ENCODE peak calls at places on chromosomes 16 and 17, in eight cellular contexts. D, Y, F, K, I, H, C and Q are unnamed samples.

GRCh38 chr16:88759245-88759975 is 25.6 kb downstream of the PIEZO1 start:
- ATAC-seq in D (peak), Y (peak), F (no peak), K (no peak), I (peak), H (peak), C (peak), Q (peak)

GRCh38 chr17:83006515-83007455 is 72.6 kb upstream of the METRNL start:
- ATAC-seq in D (peak), Y (no peak), F (no peak), K (no peak), I (no peak), H (no peak), C (no peak), Q (peak)

GRCh38 chr16:27324851-27325301 is 11.1 kb downstream of the IL4R start:
- ATAC-seq in D (no peak), Y (no peak), F (no peak), K (no peak), I (peak), H (no peak), C (peak), Q (peak)

GRCh38 chr16:84563776-84564420 is 54.0 kb downstream of the COTL1 start:
- ATAC-seq in D (peak), Y (no peak), F (no peak), K (no peak), I (no peak), H (no peak), C (no peak), Q (no peak)

GRCh38 chr16:57688987-57689771 is 5.4 kb upstream of the DRC7 start:
- ATAC-seq in D (no peak), Y (peak), F (no peak), K (no peak), I (peak), H (no peak), C (peak), Q (no peak)

GRCh38 chr17:28344011-28344410 is 8.4 kb downstream of the TNFAIP1 start:
- ATAC-seq in D (no peak), Y (no peak), F (no peak), K (no peak), I (no peak), H (no peak), C (no peak), Q (no peak)

GRCh38 chr17:82915010-82915696 is 75.3 kb upstream of the ZNF750 start:
- ATAC-seq in D (no peak), Y (no peak), F (no peak), K (no peak), I (no peak), H (no peak), C (no peak), Q (no peak)

GRCh38 chr17:38881600-38882191 is 11.8 kb downstream of the LASP1 start:
- ATAC-seq in D (peak), Y (peak), F (no peak), K (no peak), I (peak), H (peak), C (peak), Q (peak)

GRCh38 chr16:86515780-86516617 is 5.7 kb downstream of the FOXF1 start:
- ATAC-seq in D (no peak), Y (no peak), F (no peak), K (no peak), I (no peak), H (no peak), C (no peak), Q (no peak)

GRCh38 chr16:86517652-86518258 is 7.4 kb downstream of the FOXF1 start:
- ATAC-seq in D (peak), Y (peak), F (peak), K (peak), I (peak), H (peak), C (peak), Q (peak)

GRCh38 chr16:86515420-86515779 is 5.1 kb downstream of the FOXF1 start:
- ATAC-seq in D (no peak), Y (no peak), F (no peak), K (no peak), I (no peak), H (no peak), C (no peak), Q (no peak)

GRCh38 chr16:86517033-86517432 is 6.7 kb downstream of the FOXF1 start:
- ATAC-seq in D (no peak), Y (no peak), F (no peak), K (no peak), I (no peak), H (no peak), C (no peak), Q (no peak)

GRCh38 chr16:86516618-86517003 is 6.3 kb downstream of the FOXF1 start:
- ATAC-seq in D (no peak), Y (peak), F (no peak), K (no peak), I (no peak), H (peak), C (peak), Q (peak)
- H3K4me3 ChIP-seq in D (no peak), Y (peak), F (no peak), K (no peak), I (peak), H (peak), C (peak), Q (peak)

GRCh38 chr17:45244725-45245656 is 16.9 kb downstream of the SPATA32 start:
- ATAC-seq in D (no peak), Y (no peak), F (no peak), K (no peak), I (no peak), H (no peak), C (no peak), Q (no peak)
- H3K4me3 ChIP-seq in D (no peak), Y (no peak), F (no peak), K (no peak), I (no peak), H (no peak), C (no peak), Q (no peak)

GRCh38 chr16:87350031-87350430 is 32.8 kb upstream of the C16orf95 start:
- ATAC-seq in D (no peak), Y (no peak), F (no peak), K (no peak), I (no peak), H (no peak), C (no peak), Q (no peak)

GRCh38 chr16:87350681-87351319 is 32.8 kb downstream of the FBXO31 start:
- ATAC-seq in D (peak), Y (no peak), F (no peak), K (no peak), I (peak), H (peak), C (no peak), Q (peak)

GRCh38 chr16:87347932-87348615 is 30.9 kb upstream of the C16orf95 start:
- ATAC-seq in D (no peak), Y (no peak), F (no peak), K (no peak), I (no peak), H (no peak), C (no peak), Q (no peak)

GRCh38 chr16:87346517-87347060 is 29.4 kb upstream of the C16orf95 start:
- ATAC-seq in D (no peak), Y (no peak), F (no peak), K (no peak), I (no peak), H (no peak), C (no peak), Q (no peak)

DNA sequence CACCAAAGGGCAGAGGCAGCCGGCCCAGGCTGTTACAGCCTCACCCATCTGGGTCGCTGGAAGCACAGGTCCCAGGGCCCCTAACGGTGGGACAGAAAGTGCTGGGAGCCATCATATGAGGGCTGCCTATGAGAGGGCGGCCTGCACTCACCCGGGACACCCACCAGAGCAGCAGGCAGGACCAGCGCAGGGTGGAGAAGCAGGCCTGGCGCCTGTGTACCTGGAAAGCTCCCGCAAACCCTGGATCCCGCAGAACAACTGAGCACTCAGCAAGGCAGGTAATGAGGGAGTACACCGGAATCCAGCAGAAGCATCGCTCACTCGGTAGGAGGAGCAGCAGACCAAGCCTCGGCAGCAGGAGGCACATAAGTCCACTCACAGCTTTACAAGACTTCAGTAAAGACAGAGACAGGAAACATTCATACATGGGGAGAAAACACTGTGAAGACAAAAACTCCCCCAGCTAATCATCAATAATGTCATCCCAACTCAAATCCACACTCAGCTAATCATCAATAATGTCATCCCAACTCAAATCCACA is 31.5 kb upstream of the C16orf95 start:
- ATAC-seq in D (no peak), Y (no peak), F (no peak), K (no peak), I (no peak), H (no peak), C (no peak), Q (no peak)
- H3K4me3 ChIP-seq in D (no peak), Y (no peak), F (no peak), K (no peak), I (no peak), H (no peak), C (no peak), Q (no peak)

DNA sequence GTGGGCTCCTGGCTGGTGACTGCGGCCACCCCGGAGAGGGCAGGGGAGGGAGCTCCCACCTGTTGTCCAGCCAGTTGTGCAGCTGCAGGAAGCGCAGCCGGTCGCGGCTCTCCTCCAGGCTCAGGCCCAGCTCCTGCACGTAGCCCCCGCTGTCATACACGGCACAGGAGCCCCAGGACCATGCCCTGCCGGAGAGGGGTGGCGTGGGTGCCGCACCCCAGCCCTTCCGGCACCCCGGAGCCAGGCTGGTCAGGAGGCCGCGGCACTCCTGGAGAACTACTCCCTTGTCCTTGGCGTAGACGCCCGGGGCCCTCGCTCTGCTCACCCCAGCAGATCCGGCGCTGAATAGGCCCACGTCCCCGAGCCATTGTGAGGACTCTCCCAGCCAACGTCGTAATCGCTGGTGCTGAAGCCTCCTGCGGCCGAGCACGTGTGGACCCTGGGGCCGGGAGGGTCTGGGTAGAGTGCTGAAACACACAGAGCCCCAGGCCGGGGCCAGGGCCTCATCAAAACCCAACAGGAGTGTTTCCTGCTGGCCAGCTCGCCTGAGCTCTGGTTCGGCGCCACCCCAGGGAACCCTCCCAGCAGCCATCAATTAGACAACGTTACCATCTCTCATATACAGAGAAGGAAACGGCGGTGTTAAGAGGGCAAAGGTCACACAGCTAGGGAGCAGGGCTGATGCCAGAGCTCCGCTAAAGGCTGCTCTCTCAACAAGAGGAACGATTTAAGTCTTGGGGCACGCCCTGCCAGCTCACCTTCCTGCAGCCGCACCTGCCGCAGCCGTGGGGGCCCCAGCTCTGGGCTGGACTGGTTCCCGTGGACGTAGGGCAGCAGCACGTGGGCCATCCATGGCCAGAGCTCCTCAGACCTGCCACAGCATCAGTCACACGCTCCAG is 43.7 kb downstream of the PKD1 start:
- ATAC-seq in D (no peak), Y (no peak), F (no peak), K (no peak), I (no peak), H (no peak), C (no peak), Q (no peak)
- H3K4me3 ChIP-seq in D (no peak), Y (peak), F (no peak), K (no peak), I (peak), H (no peak), C (no peak), Q (peak)

GRCh38 chr16:3113765-3114479 is 1.5 kb downstream of the ZNF205 start:
- ATAC-seq in D (no peak), Y (no peak), F (no peak), K (no peak), I (no peak), H (no peak), C (no peak), Q (no peak)
- H3K4me3 ChIP-seq in D (peak), Y (peak), F (no peak), K (peak), I (peak), H (peak), C (peak), Q (no peak)

GRCh38 chr17:44348234-44348987 is 3.3 kb downstream of the GRN start:
- ATAC-seq in D (no peak), Y (peak), F (no peak), K (no peak), I (peak), H (no peak), C (peak), Q (no peak)

GRCh38 chr17:44345497-44346026 is 460 bp downstream of the GRN start:
- ATAC-seq in D (peak), Y (peak), F (peak), K (peak), I (peak), H (peak), C (peak), Q (peak)

GRCh38 chr17:44343510-44344209 is 1.4 kb upstream of the GRN start:
- ATAC-seq in D (no peak), Y (no peak), F (no peak), K (no peak), I (no peak), H (no peak), C (no peak), Q (no peak)

GRCh38 chr17:44344939-44345496 is at the start of gene GRN:
- ATAC-seq in D (peak), Y (peak), F (peak), K (peak), I (peak), H (peak), C (peak), Q (peak)

GRCh38 chr17:44346064-44346844 is 1.2 kb downstream of the GRN start:
- ATAC-seq in D (no peak), Y (no peak), F (no peak), K (no peak), I (no peak), H (no peak), C (no peak), Q (no peak)
- H3K4me3 ChIP-seq in D (peak), Y (peak), F (peak), K (peak), I (peak), H (peak), C (peak), Q (peak)

GRCh38 chr17:46160169-46160568 is 33.1 kb downstream of the KANSL1 start:
- ATAC-seq in D (no peak), Y (no peak), F (no peak), K (no peak), I (no peak), H (no peak), C (no peak), Q (no peak)

GRCh38 chr17:46162871-46163270 is 30.4 kb downstream of the KANSL1 start:
- ATAC-seq in D (no peak), Y (no peak), F (no peak), K (no peak), I (no peak), H (no peak), C (no peak), Q (no peak)

GRCh38 chr17:46163929-46164594 is 29.2 kb downstream of the KANSL1 start:
- ATAC-seq in D (no peak), Y (no peak), F (no peak), K (no peak), I (no peak), H (no peak), C (no peak), Q (no peak)

GRCh38 chr17:46166692-46167249 is 26.5 kb downstream of the KANSL1 start:
- ATAC-seq in D (no peak), Y (no peak), F (no peak), K (no peak), I (no peak), H (no peak), C (no peak), Q (no peak)

GRCh38 chr17:46163316-46163715 is 29.9 kb downstream of the KANSL1 start:
- ATAC-seq in D (no peak), Y (no peak), F (no peak), K (no peak), I (peak), H (no peak), C (peak), Q (no peak)
- H3K4me3 ChIP-seq in D (no peak), Y (no peak), F (no peak), K (no peak), I (no peak), H (no peak), C (no peak), Q (no peak)